ENCODE peak calls at places on chromosomes 5 and 9, in four cellular contexts. K, I, A and G are unnamed samples.

GRCh38 chr5:7927466-7928375 is 58.8 kb downstream of the MTRR start:
- DNase-seq in K (peak), I (peak), A (peak), G (peak)

GRCh38 chr5:74598731-74599624 is 41.5 kb downstream of the ENC1 start:
- DNase-seq in K (no peak), I (no peak), A (peak), G (no peak)

GRCh38 chr5:127700237-127700766 is 2.9 kb upstream of the CCDC192 start:
- DNase-seq in K (no peak), I (no peak), A (no peak), G (no peak)

GRCh38 chr5:1144638-1145396 is 33.0 kb upstream of the SLC12A7 start:
- DNase-seq in K (no peak), I (no peak), A (no peak), G (no peak)

GRCh38 chr5:95713960-95714710 is 17.0 kb upstream of the RHOBTB3 start:
- DNase-seq in K (no peak), I (no peak), A (no peak), G (no peak)

GRCh38 chr9:33024126-33024965 is 727 bp upstream of the DNAJA1 start:
- DNase-seq in K (no peak), I (no peak), A (no peak), G (no peak)

GRCh38 chr9:75979362-75979761 is 88.9 kb downstream of the PCSK5 start:
- DNase-seq in K (peak), I (no peak), A (no peak), G (no peak)

GRCh38 chr5:157072508-157072907 is 13.6 kb upstream of the HAVCR1 start:
- DNase-seq in K (no peak), I (peak), A (no peak), G (no peak)